ENCODE peak calls at places on chromosomes 11 and 22, in seven cellular contexts. F is upper lobe of right lung, O is WTC11, H is psoas muscle, Q is GM23338, Y is lower lobe of right lung, T is body of pancreas. E is an unnamed sample.

GRCh38 chr22:44181033-44181911 is 547 bp downstream of the PARVG start:
- DNase-seq in F (peak; percentile 76), O (no peak), H (peak; percentile 64), Q (no peak), Y (peak; percentile 79), T (peak; percentile 40), E (no peak)

GRCh38 chr11:110892741-110893285 is 180.6 kb upstream of the ARHGAP20 start:
- DNase-seq in F (no peak), O (no peak), H (no peak), Q (no peak), Y (no peak), T (no peak), E (no peak)

GRCh38 chr11:10818594-10818993 is 9.9 kb upstream of the EIF4G2 start:
- DNase-seq in F (no peak), O (no peak), H (no peak), Q (no peak), Y (no peak), T (no peak), E (no peak)

GRCh38 chr22:43001271-43002197 is 13.4 kb downstream of the PACSIN2 start:
- DNase-seq in F (no peak), O (no peak), H (no peak), Q (no peak), Y (peak; percentile 67), T (no peak), E (no peak)

GRCh38 chr22:41799486-41800347 is 762 bp upstream of the CCDC134 start:
- DNase-seq in F (peak; percentile 75), O (peak; percentile 31), H (peak; percentile 70), Q (peak; percentile 43), Y (peak; percentile 59), T (peak; percentile 30), E (no peak)

GRCh38 chr11:119372260-119373058 is 9.0 kb downstream of the USP2 start:
- DNase-seq in F (peak; percentile 63), O (no peak), H (peak; percentile 89), Q (no peak), Y (no peak), T (no peak), E (no peak)

GRCh38 chr11:7143908-7144307 is 55.1 kb downstream of the RBMXL2 start:
- DNase-seq in F (no peak), O (no peak), H (no peak), Q (peak; percentile 57), Y (no peak), T (no peak), E (no peak)

GRCh38 chr11:95156916-95157568 is 67.4 kb downstream of the ENDOD1 start:
- DNase-seq in F (no peak), O (no peak), H (peak; percentile 53), Q (peak; percentile 21), Y (no peak), T (peak; percentile 14), E (no peak)

GRCh38 chr22:23124611-23125511 is 16.9 kb downstream of the RSPH14 start:
- DNase-seq in F (no peak), O (no peak), H (peak; percentile 45), Q (no peak), Y (no peak), T (no peak), E (no peak)

GRCh38 chr11:100151944-100152343 is 535.1 kb upstream of the ARHGAP42 start:
- DNase-seq in F (no peak), O (no peak), H (no peak), Q (no peak), Y (no peak), T (no peak), E (no peak)

GRCh38 chr22:29351042-29351441 is 35.5 kb upstream of the RASL10A start:
- DNase-seq in F (no peak), O (no peak), H (peak; percentile 6), Q (no peak), Y (peak; percentile 13), T (peak; percentile 73), E (no peak)

GRCh38 chr11:111097191-111097590 is 148.3 kb upstream of the POU2AF2 start:
- DNase-seq in F (peak; percentile 72), O (peak; percentile 53), H (peak; percentile 59), Q (peak; percentile 56), Y (peak; percentile 76), T (peak; percentile 42), E (no peak)

GRCh38 chr11:71304045-71304444 is 51.7 kb upstream of the SHANK2 start:
- DNase-seq in F (no peak), O (no peak), H (no peak), Q (no peak), Y (no peak), T (no peak), E (no peak)

GRCh38 chr11:41245184-41245583 is 214.3 kb downstream of the LRRC4C start:
- DNase-seq in F (peak; percentile 42), O (no peak), H (no peak), Q (no peak), Y (no peak), T (no peak), E (no peak)

GRCh38 chr22:26547426-26547825 is 35.2 kb upstream of the TFIP11 start:
- DNase-seq in F (no peak), O (no peak), H (no peak), Q (no peak), Y (no peak), T (no peak), E (no peak)

GRCh38 chr11:132490976-132491375 is 1041.3 kb downstream of the OPCML start:
- DNase-seq in F (no peak), O (no peak), H (no peak), Q (no peak), Y (no peak), T (no peak), E (no peak)

GRCh38 chr11:98862169-98862568 is 158.6 kb upstream of the CNTN5 start:
- DNase-seq in F (no peak), O (no peak), H (no peak), Q (no peak), Y (no peak), T (no peak), E (no peak)

GRCh38 chr22:45014658-45015057 is 4.9 kb upstream of the PHF21B start:
- DNase-seq in F (no peak), O (peak; percentile 49), H (no peak), Q (peak; percentile 73), Y (no peak), T (no peak), E (no peak)

GRCh38 chr22:31940506-31940905 is 3.8 kb upstream of the YWHAH start:
- DNase-seq in F (peak; percentile 26), O (no peak), H (no peak), Q (no peak), Y (no peak), T (no peak), E (no peak)

GRCh38 chr11:86749861-86750401 is 50.4 kb upstream of the PRSS23 start:
- DNase-seq in F (no peak), O (no peak), H (no peak), Q (no peak), Y (no peak), T (no peak), E (no peak)

GRCh38 chr11:28756977-28757376 is 648.8 kb downstream of the METTL15 start:
- DNase-seq in F (no peak), O (no peak), H (no peak), Q (no peak), Y (no peak), T (no peak), E (no peak)

GRCh38 chr22:31212783-31213626 is 907 bp downstream of the LIMK2 start:
- DNase-seq in F (no peak), O (no peak), H (no peak), Q (peak; percentile 40), Y (no peak), T (no peak), E (no peak)

GRCh38 chr11:66851698-66852465 is 5.0 kb upstream of the LRFN4 start:
- DNase-seq in F (peak; percentile 65), O (peak; percentile 79), H (peak; percentile 39), Q (peak; percentile 78), Y (peak; percentile 49), T (no peak), E (no peak)
- TF ChIP-seq CTCF in F (no peak), O (peak; percentile 53), H (no peak), Q (peak; percentile 76), Y (no peak), T (no peak), E (no peak)

DNA sequence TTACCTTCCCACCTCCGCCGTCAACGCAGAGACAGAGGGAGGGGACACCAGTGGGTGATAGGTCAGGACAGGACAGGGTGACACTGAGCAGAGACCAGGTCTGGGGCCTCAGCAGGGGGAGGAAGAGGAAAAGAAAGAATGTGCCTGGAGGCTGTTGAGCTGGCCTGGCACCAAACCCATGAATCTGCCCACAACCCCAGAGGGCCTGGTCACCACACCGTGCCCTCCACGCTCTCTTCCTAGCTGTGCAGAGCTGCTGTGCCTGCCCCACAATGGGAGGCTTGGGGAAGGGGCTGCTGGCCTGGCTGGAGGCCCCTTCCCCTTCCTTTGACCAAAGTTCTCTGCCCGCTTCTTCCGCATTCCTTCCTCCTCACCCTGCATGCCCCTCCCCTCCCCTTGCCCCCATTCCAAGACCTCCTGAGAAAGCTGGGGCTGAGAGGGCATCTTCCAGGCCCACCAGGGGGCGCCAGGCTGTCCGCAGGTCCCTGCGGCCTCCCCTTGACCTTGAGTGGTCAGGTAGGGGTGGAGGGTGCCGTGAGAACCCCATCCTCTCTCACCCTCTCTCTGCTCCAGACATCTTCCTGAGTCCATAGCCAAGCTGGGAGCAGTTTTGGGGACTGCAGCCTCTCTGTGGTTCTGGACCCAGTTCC is 11.0 kb upstream of the CACNA1I start:
- DNase-seq in F (no peak), O (peak; percentile 82), H (no peak), Q (peak; percentile 89), Y (no peak), T (no peak), E (no peak)
- TF ChIP-seq CTCF in F (peak; percentile 27), O (peak; percentile 62), H (no peak), Q (peak; percentile 90), Y (peak; percentile 22), T (peak; percentile 24), E (no peak)

DNA sequence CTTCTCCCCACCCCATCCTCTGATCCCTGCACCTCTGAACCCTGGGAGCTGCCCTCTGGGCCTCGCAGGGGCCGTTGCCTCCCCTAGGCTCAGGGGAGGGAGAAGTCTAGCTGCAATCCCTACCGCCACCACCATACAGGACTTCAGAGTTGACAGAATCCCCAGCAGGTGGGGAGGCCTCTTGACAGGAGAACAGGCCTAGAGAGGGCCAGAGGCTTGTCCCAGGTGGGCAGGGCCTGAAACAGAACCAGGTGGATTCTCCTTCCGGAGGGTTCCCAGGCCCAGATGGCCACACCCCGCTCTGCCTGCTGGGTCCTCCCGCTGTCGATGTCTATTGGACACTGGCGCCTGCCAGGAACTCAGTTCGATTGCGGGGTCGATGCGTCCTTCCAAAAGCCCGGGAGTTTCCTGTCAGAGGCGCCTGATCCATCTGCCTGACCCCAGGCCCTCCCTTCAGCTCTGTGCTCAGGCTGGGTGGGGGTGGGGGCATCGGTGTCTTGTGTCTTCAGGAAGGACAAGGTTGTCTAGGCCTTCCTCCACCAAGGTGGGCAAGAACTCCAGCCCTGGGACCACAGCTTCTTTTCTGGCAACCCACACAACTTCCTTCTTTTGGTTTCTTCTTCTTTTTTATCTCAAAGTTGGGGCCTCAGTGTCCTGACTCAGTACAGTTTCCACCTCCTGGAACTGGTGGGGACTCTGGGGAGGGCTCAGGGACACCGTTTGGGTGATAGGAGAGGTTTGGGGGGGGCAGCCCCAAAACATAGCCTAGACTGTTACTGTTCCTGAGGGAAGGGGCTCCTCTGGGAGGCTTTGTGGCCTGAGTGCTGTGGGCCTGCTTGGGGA is 6.4 kb downstream of the STARD10 start:
- DNase-seq in F (no peak), O (peak; percentile 88), H (no peak), Q (peak; percentile 95), Y (no peak), T (peak; percentile 74), E (no peak)
- TF ChIP-seq CTCF in F (peak; percentile 5), O (no peak), H (no peak), Q (peak; percentile 22), Y (peak; percentile 8), T (peak; percentile 37), E (no peak)

GRCh38 chr11:36469063-36469462 is 41.0 kb downstream of the TRAF6 start:
- DNase-seq in F (no peak), O (peak; percentile 92), H (no peak), Q (peak; percentile 93), Y (no peak), T (no peak), E (no peak)
- TF ChIP-seq CTCF in F (peak; percentile 9), O (peak; percentile 70), H (no peak), Q (peak; percentile 87), Y (peak; percentile 14), T (no peak), E (no peak)

E was measured in omental fat pad.